ENCODE peak calls at places on chromosomes 1 and 21, in eight cellular contexts. W, I, O, Q, E, C, P and D are unnamed samples.

GRCh38 chr1:109468903-109469302 is 2.6 kb downstream of the SYPL2 start:
- DNase-seq in W (no peak), P (no peak), I (no peak), O (no peak), C (no peak), E (no peak), Q (no peak), D (no peak)

GRCh38 chr1:229209386-229209785 is 61.5 kb upstream of the RAB4A start:
- DNase-seq in I (no peak), P (no peak), Q (no peak), E (no peak), C (no peak), O (no peak), W (no peak), D (no peak)

GRCh38 chr1:27575861-27576331 is 28.0 kb downstream of the AHDC1 start:
- DNase-seq in Q (peak), C (no peak), I (no peak), E (no peak), O (peak), P (peak), W (peak), D (no peak)

GRCh38 chr1:89616844-89617627 is 15.9 kb upstream of the LRRC8C start:
- DNase-seq in C (no peak), E (peak), Q (no peak), I (no peak), W (no peak), O (no peak), P (no peak), D (no peak)

GRCh38 chr1:18953656-18954259 is 2.7 kb downstream of the IFFO2 start:
- DNase-seq in W (no peak), O (no peak), P (no peak), C (no peak), E (peak), I (no peak), Q (no peak), D (no peak)

GRCh38 chr1:117605164-117605810 is 561 bp upstream of the TENT5C start:
- DNase-seq in Q (peak), W (no peak), E (no peak), I (no peak), P (no peak), O (peak), C (no peak), D (no peak)

GRCh38 chr1:229098903-229099578 is 171.9 kb upstream of the RAB4A start:
- DNase-seq in O (no peak), E (no peak), W (no peak), C (no peak), I (no peak), Q (no peak), P (no peak), D (no peak)

GRCh38 chr1:54010415-54011117 is 7.4 kb downstream of the LDLRAD1 start:
- DNase-seq in O (no peak), P (no peak), C (no peak), Q (no peak), W (no peak), I (no peak), E (no peak), D (no peak)

GRCh38 chr21:25855591-25855990 is 120.8 kb downstream of the GABPA start:
- DNase-seq in Q (no peak), E (no peak), C (no peak), I (no peak), P (no peak), O (peak), W (no peak), D (no peak)

GRCh38 chr1:199272107-199272506 is 633.3 kb downstream of the PTPRC start:
- DNase-seq in W (no peak), I (no peak), O (peak), P (no peak), C (peak), Q (no peak), E (no peak), D (peak)

GRCh38 chr1:30600258-30600657 is 123.1 kb downstream of the MATN1 start:
- DNase-seq in W (no peak), E (no peak), C (no peak), P (no peak), Q (no peak), I (no peak), O (no peak), D (no peak)

GRCh38 chr1:47230692-47231313 is 1.2 kb downstream of the TAL1 start:
- DNase-seq in P (peak), Q (no peak), O (no peak), I (no peak), C (no peak), W (no peak), E (no peak), D (no peak)

GRCh38 chr1:233368106-233368783 is 40.7 kb downstream of the MAP3K21 start:
- DNase-seq in P (no peak), E (no peak), I (no peak), W (no peak), C (no peak), Q (no peak), O (peak), D (no peak)

GRCh38 chr1:30842698-30843354 is 65.7 kb downstream of the SDC3 start:
- DNase-seq in E (no peak), O (peak), P (no peak), W (no peak), I (no peak), C (no peak), Q (no peak), D (no peak)

GRCh38 chr1:27968692-27969091 is 8.9 kb downstream of the XKR8 start:
- DNase-seq in O (peak), E (peak), P (no peak), I (no peak), Q (peak), C (peak), W (no peak), D (peak)

GRCh38 chr21:38402795-38403194 is 95.5 kb downstream of the ERG start:
- DNase-seq in P (no peak), Q (no peak), C (no peak), E (peak), I (no peak), O (no peak), W (no peak), D (no peak)

GRCh38 chr1:19420606-19421005 is 64.7 kb downstream of the CAPZB start:
- DNase-seq in W (no peak), C (no peak), P (no peak), I (no peak), E (no peak), Q (no peak), O (no peak), D (no peak)

GRCh38 chr1:118841521-118841920 is 146.6 kb downstream of the TBX15 start:
- DNase-seq in C (no peak), P (no peak), Q (no peak), W (no peak), O (no peak), E (no peak), I (no peak), D (no peak)

GRCh38 chr1:91564888-91565700 is 64.4 kb downstream of the CDC7 start:
- DNase-seq in O (peak), P (no peak), Q (no peak), C (no peak), E (peak), I (no peak), W (no peak), D (no peak)

DNA sequence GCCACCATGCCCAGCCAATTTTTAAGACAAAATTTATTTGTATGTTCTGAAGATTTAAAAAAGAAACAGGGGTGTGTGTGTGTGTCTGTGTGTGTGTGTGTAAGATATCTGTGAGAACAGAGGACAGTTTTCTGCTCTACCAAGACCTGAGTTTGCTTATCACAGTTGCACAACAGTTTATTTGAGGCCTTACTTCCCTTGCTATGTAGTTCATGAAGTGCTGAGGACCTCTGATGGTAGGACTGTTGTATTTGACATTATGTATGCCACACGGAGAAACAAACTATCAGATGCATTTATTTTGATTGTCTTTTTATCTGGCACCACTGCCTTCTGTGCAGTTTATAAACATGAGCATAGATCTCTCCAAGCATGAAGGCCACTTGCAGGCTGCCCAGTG is 355.2 kb downstream of the PBX1 start:
- DNase-seq in P (no peak), W (no peak), O (peak), Q (peak), I (no peak), C (no peak), E (no peak), D (no peak)
- TF ChIP-seq CTCF in P (no peak), W (no peak), O (peak), Q (peak), I (no peak), C (peak), E (no peak), D (no peak)

GRCh38 chr1:23018661-23019093 is 591 bp upstream of the KDM1A start:
- DNase-seq in C (no peak), P (no peak), E (no peak), O (no peak), W (no peak), I (no peak), Q (peak), D (no peak)

GRCh38 chr1:23020731-23021130 is 1.5 kb downstream of the KDM1A start:
- DNase-seq in Q (no peak), W (no peak), E (no peak), C (no peak), P (peak), O (no peak), I (no peak), D (no peak)

GRCh38 chr1:23021834-23022233 is 2.6 kb downstream of the KDM1A start:
- DNase-seq in E (no peak), C (no peak), W (no peak), I (no peak), P (no peak), O (no peak), Q (no peak), D (no peak)

GRCh38 chr1:23019851-23020625 is 770 bp downstream of the KDM1A start:
- DNase-seq in W (peak), O (peak), Q (peak), E (no peak), P (peak), C (no peak), I (no peak), D (no peak)

DNA sequence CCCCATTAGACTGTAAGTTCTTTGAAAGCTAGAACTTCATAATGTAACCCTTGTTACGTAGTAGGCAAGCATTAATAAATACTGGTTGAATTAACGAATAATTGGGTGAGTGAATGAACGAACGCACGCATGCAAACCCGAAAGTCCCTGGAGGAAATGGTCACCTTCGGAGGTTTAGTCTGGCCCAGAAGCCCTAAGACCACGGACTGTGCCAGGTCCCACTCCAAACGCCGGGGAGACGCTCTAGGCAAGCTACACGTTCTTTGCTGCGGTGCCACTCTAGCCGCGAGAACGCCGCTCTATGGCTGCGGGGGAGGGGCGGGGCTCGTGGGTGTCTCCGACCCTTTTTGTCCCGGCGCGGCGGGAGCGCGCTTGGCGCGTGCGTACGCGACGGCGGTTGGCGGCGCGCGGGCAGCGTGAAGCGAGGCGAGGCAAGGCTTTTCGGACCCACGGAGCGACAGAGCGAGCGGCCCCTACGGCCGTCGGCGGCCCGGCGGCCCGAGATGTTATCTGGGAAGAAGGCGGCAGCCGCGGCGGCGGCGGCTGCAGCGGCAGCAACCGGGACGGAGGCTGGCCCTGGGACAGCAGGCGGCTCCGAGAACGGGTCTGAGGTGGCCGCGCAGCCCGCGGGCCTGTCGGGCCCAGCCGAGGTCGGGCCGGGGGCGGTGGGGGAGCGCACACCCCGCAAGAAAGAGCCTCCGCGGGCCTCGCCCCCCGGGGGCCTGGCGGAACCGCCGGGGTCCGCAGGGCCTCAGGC is at the start of gene KDM1A:
- DNase-seq in P (peak), E (peak), C (peak), W (peak), Q (peak), I (peak), O (peak), D (peak)
- TF ChIP-seq CTCF in P (peak), E (peak), C (no peak), W (peak), Q (peak), I (no peak), O (no peak), D (peak)

DNA sequence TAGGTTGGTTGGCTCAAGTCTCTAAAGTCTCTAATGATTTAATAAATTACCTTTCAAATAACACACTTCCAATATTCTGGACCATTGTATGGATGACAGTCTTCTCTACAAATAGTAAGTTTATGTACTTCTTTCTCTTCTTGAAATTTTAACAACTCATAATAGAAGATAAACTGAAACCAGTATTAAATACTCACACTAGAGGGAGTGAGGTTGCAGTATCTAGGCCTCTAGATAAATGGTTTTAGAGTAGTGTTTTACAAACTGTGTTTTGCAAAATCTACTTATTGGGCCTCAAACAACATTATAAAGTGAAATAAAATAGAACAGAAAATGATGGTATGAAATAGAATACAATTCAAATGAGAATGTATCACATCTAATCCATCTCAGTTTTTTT is 479.9 kb upstream of the BRINP3 start:
- DNase-seq in P (no peak), W (no peak), I (no peak), O (no peak), C (no peak), Q (no peak), E (no peak), D (no peak)
- TF ChIP-seq CTCF in P (no peak), W (peak), I (no peak), O (no peak), C (no peak), Q (no peak), E (no peak), D (no peak)

DNA sequence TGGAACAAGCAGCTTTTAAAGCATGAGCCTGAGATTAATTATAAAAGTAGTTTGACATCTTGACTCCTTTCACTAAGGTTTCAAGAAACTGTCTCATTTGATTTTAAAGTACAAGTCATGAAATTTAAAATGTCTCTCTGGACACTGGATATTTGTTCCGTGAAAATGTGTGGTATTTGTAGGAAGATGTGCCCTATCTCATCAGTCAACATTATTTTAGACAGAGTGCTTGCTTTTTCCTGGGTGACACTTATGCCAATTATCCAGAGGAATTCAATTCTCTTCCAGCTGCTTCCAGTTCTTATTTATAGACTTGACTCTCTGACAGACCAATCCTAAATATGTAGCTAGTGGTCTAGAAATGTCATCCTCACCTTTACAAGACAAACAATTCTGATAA is 300.4 kb downstream of the PLA2G4A start:
- DNase-seq in C (no peak), P (no peak), E (no peak), I (no peak), O (no peak), Q (no peak), W (no peak), D (no peak)
- TF ChIP-seq CTCF in C (no peak), P (no peak), E (no peak), I (no peak), O (no peak), Q (no peak), W (no peak), D (no peak)

GRCh38 chr1:21823980-21824702 is 12.1 kb downstream of the LDLRAD2 start:
- DNase-seq in Q (no peak), O (no peak), P (no peak), E (no peak), C (no peak), W (no peak), I (no peak), D (no peak)
- TF ChIP-seq CTCF in Q (no peak), O (no peak), P (no peak), E (no peak), C (no peak), W (no peak), I (no peak), D (no peak)

GRCh38 chr1:26472330-26472900 is at the start of gene HMGN2:
- DNase-seq in C (peak), I (peak), Q (peak), W (peak), O (peak), E (peak), P (peak), D (peak)
- TF ChIP-seq CTCF in C (no peak), I (no peak), Q (peak), W (no peak), O (no peak), E (no peak), P (no peak), D (no peak)

GRCh38 chr1:64242895-64243756 is 39.7 kb downstream of the UBE2U start:
- DNase-seq in I (no peak), W (peak), Q (no peak), E (peak), P (no peak), O (peak), C (no peak), D (no peak)
- TF ChIP-seq CTCF in I (no peak), W (peak), Q (peak), E (peak), P (no peak), O (peak), C (peak), D (peak)

GRCh38 chr1:93056214-93056613 is 22.9 kb upstream of the MTF2 start:
- DNase-seq in P (peak), W (peak), I (no peak), Q (no peak), O (peak), C (no peak), E (no peak), D (no peak)

GRCh38 chr1:93056649-93057048 is 22.4 kb upstream of the MTF2 start:
- DNase-seq in C (no peak), W (no peak), Q (no peak), P (no peak), E (no peak), I (no peak), O (no peak), D (no peak)

GRCh38 chr1:93061895-93062792 is 16.9 kb upstream of the MTF2 start:
- DNase-seq in I (no peak), E (no peak), O (peak), Q (peak), P (peak), W (peak), C (peak), D (no peak)
- TF ChIP-seq CTCF in I (no peak), E (peak), O (peak), Q (peak), P (peak), W (peak), C (peak), D (peak)